ENCODE peak calls at places on chromosome X, in nine cellular contexts. E is NCI-H1694, T is HEK293T, G is cerebellum, F is brain microvascular endothelial cell, Z is AML-193, M is prostate gland, N is A549, B is caudate nucleus. U is an unnamed sample.
A peak's percentile ranks its signal among the peaks of the same experiment; 100 is the strongest.

GRCh38 chrX:101057095-101057714 is 5.3 kb upstream of the TRMT2B start:
- DNase-seq in E (no peak), T (no peak), G (no peak), F (peak; percentile 64), Z (peak; percentile 18), M (no peak), N (no peak), B (no peak), U (no peak)

GRCh38 chrX:44970709-44971108 is 97.7 kb downstream of the KDM6A start:
- DNase-seq in E (no peak), T (no peak), G (no peak), F (no peak), Z (no peak), M (no peak), N (no peak), B (no peak), U (no peak)

GRCh38 chrX:48676893-48677270 is 6.7 kb upstream of the WAS start:
- DNase-seq in E (no peak), T (no peak), G (peak; percentile 10), F (no peak), Z (no peak), M (no peak), N (no peak), B (no peak), U (no peak)

GRCh38 chrX:46796574-46797191 is 37.8 kb upstream of the SLC9A7 start:
- DNase-seq in E (peak; percentile 83), T (peak; percentile 73), G (peak; percentile 47), F (peak; percentile 71), Z (peak; percentile 58), M (peak; percentile 80), N (peak; percentile 78), B (peak; percentile 1), U (peak; percentile 15)

GRCh38 chrX:130563476-130563875 is 161.7 kb downstream of the RBMX2 start:
- DNase-seq in E (no peak), T (no peak), G (no peak), F (no peak), Z (no peak), M (no peak), N (no peak), B (no peak), U (no peak)

GRCh38 chrX:150692837-150693781 is at the start of gene MTMR1:
- DNase-seq in E (no peak), T (peak; percentile 70), G (peak; percentile 66), F (no peak), Z (no peak), M (peak; percentile 19), N (no peak), B (no peak), U (peak; percentile 11)

GRCh38 chrX:108699368-108699767 is 37.0 kb downstream of the IRS4 start:
- DNase-seq in E (peak; percentile 30), T (peak; percentile 52), G (no peak), F (peak; percentile 16), Z (peak; percentile 2), M (no peak), N (peak; percentile 36), B (no peak), U (no peak)

GRCh38 chrX:24983931-24984330 is 31.8 kb downstream of the ARX start:
- DNase-seq in E (no peak), T (no peak), G (no peak), F (no peak), Z (no peak), M (no peak), N (no peak), B (no peak), U (no peak)

GRCh38 chrX:97692575-97692974 is 808.9 kb downstream of the RPA4 start:
- DNase-seq in E (no peak), T (no peak), G (no peak), F (no peak), Z (no peak), M (no peak), N (no peak), B (no peak), U (no peak)

GRCh38 chrX:9829308-9830267 is 43.4 kb downstream of the SHROOM2 start:
- DNase-seq in E (no peak), T (no peak), G (no peak), F (peak; percentile 62), Z (no peak), M (no peak), N (peak; percentile 27), B (no peak), U (no peak)

GRCh38 chrX:69503228-69503834 is 795 bp upstream of the NALF2 start:
- DNase-seq in E (peak; percentile 52), T (peak; percentile 64), G (peak; percentile 61), F (no peak), Z (no peak), M (peak; percentile 28), N (peak; percentile 75), B (no peak), U (peak; percentile 53)

GRCh38 chrX:52346462-52347165 is 22.2 kb upstream of the XAGE2 start:
- DNase-seq in E (no peak), T (no peak), G (no peak), F (peak; percentile 7), Z (no peak), M (no peak), N (peak; percentile 16), B (no peak), U (no peak)

GRCh38 chrX:10379848-10380247 is 223.1 kb downstream of the CLCN4 start:
- DNase-seq in E (no peak), T (no peak), G (no peak), F (no peak), Z (no peak), M (no peak), N (no peak), B (no peak), U (no peak)

GRCh38 chrX:29858714-29859113 is 356.6 kb upstream of the MAGEB2 start:
- DNase-seq in E (no peak), T (no peak), G (no peak), F (peak; percentile 9), Z (no peak), M (no peak), N (no peak), B (no peak), U (no peak)

GRCh38 chrX:115892787-115893671 is 277.5 kb upstream of the AGTR2 start:
- DNase-seq in E (peak; percentile 47), T (peak; percentile 65), G (peak; percentile 57), F (peak; percentile 28), Z (no peak), M (no peak), N (no peak), B (peak; percentile 88), U (no peak)

GRCh38 chrX:138921031-138921430 is 209.5 kb upstream of the FGF13 start:
- DNase-seq in E (no peak), T (no peak), G (no peak), F (no peak), Z (no peak), M (no peak), N (no peak), B (no peak), U (no peak)

GRCh38 chrX:143869018-143869417 is 14.9 kb upstream of the UBE2NL start:
- DNase-seq in E (no peak), T (no peak), G (no peak), F (no peak), Z (no peak), M (no peak), N (no peak), B (no peak), U (no peak)

GRCh38 chrX:139542652-139543051 is 12.1 kb downstream of the F9 start:
- DNase-seq in E (no peak), T (no peak), G (no peak), F (no peak), Z (no peak), M (no peak), N (no peak), B (no peak), U (no peak)

GRCh38 chrX:101685923-101686322 is 26.3 kb upstream of the ARMCX2 start:
- DNase-seq in E (no peak), T (no peak), G (no peak), F (no peak), Z (no peak), M (no peak), N (no peak), B (no peak), U (no peak)

GRCh38 chrX:47217121-47217851 is 1.2 kb upstream of the CDK16 start:
- DNase-seq in E (no peak), T (peak; percentile 32), G (no peak), F (peak; percentile 40), Z (no peak), M (peak; percentile 8), N (no peak), B (no peak), U (no peak)

GRCh38 chrX:2689773-2690666 is 1.1 kb upstream of the CD99 start:
- DNase-seq in E (no peak), T (no peak), G (no peak), F (no peak), Z (no peak), M (no peak), N (no peak), B (no peak), U (no peak)

GRCh38 chrX:35439692-35440091 is 358.4 kb upstream of the MAGEB16 start:
- DNase-seq in E (no peak), T (no peak), G (no peak), F (no peak), Z (no peak), M (no peak), N (peak; percentile 22), B (no peak), U (no peak)